ENCODE peak calls at places on chromosomes 4 and X, in ten cellular contexts. N, R, Y, Z, B, M, J, L, A and K are unnamed samples.

GRCh38 chr4:51894246-51894645 is 51.3 kb downstream of the DCUN1D4 start:
- DNase-seq in N (no peak), R (no peak), Y (no peak), Z (no peak), B (no peak), M (peak), J (no peak), L (peak), A (no peak), K (peak)

GRCh38 chrX:68462653-68463052 is 29.4 kb upstream of the OPHN1 start:
- DNase-seq in N (no peak), R (peak), Y (no peak), Z (no peak), B (no peak), M (peak), J (no peak), L (peak), A (no peak), K (no peak)

GRCh38 chrX:16643160-16643559 is 6.8 kb upstream of the S100G start:
- DNase-seq in N (no peak), R (no peak), Y (no peak), Z (no peak), B (no peak), M (peak), J (no peak), L (no peak), A (no peak), K (peak)

GRCh38 chr4:3387943-3388348 is 53.8 kb upstream of the HGFAC start:
- DNase-seq in N (peak), R (no peak), Y (no peak), Z (no peak), B (peak), M (peak), J (no peak), L (no peak), A (peak), K (peak)

GRCh38 chr4:65482410-65482809 is 187.9 kb downstream of the EPHA5 start:
- DNase-seq in N (no peak), R (no peak), Y (no peak), Z (no peak), B (no peak), M (peak), J (no peak), L (peak), A (no peak), K (peak)

GRCh38 chr4:153661215-153661822 is 22.8 kb upstream of the TLR2 start:
- DNase-seq in N (no peak), R (no peak), Y (no peak), Z (no peak), B (no peak), M (peak), J (no peak), L (no peak), A (no peak), K (no peak)

GRCh38 chrX:66074920-66075879 is 35.3 kb upstream of the VSIG4 start:
- DNase-seq in N (peak), R (peak), Y (peak), Z (no peak), B (peak), M (no peak), J (no peak), L (no peak), A (no peak), K (no peak)

GRCh38 chr4:159444668-159445067 is 341.8 kb downstream of the RAPGEF2 start:
- DNase-seq in N (no peak), R (no peak), Y (no peak), Z (no peak), B (no peak), M (peak), J (no peak), L (peak), A (no peak), K (no peak)

GRCh38 chrX:15908891-15909290 is 54.3 kb upstream of the AP1S2 start:
- DNase-seq in N (no peak), R (no peak), Y (no peak), Z (no peak), B (no peak), M (no peak), J (no peak), L (no peak), A (no peak), K (no peak)

GRCh38 chr4:40596522-40596921 is 33.1 kb downstream of the RBM47 start:
- DNase-seq in N (no peak), R (no peak), Y (no peak), Z (no peak), B (no peak), M (no peak), J (no peak), L (no peak), A (no peak), K (no peak)

GRCh38 chr4:106914223-106914622 is 121.9 kb downstream of the DKK2 start:
- DNase-seq in N (no peak), R (no peak), Y (no peak), Z (no peak), B (no peak), M (no peak), J (no peak), L (no peak), A (no peak), K (no peak)

GRCh38 chr4:174036563-174036962 is 246.9 kb downstream of the FBXO8 start:
- DNase-seq in N (no peak), R (no peak), Y (no peak), Z (no peak), B (no peak), M (no peak), J (no peak), L (no peak), A (no peak), K (no peak)

GRCh38 chr4:102420563-102421221 is 75.4 kb upstream of the SLC39A8 start:
- DNase-seq in N (no peak), R (no peak), Y (no peak), Z (no peak), B (no peak), M (peak), J (no peak), L (peak), A (no peak), K (no peak)

GRCh38 chr4:3168029-3168428 is 80.9 kb upstream of the MSANTD1 start:
- DNase-seq in N (no peak), R (no peak), Y (no peak), Z (no peak), B (no peak), M (peak), J (no peak), L (no peak), A (no peak), K (peak)